ENCODE peak calls at places on chromosomes 5 and 9, in six cellular contexts. R is IMR-90, G is mesenchymal stem cell, P is H9, J is trophoblast cell, N is H1. Y is an unnamed sample.

GRCh38 chr5:87188411-87188810 is 79.3 kb upstream of the RASA1 start:
- DNase-seq in R (no peak), G (no peak), P (no peak), J (no peak), N (no peak), Y (no peak)

GRCh38 chr9:82088591-82088990 is 100.0 kb downstream of the SPATA31D1 start:
- DNase-seq in R (no peak), G (no peak), P (no peak), J (no peak), N (no peak), Y (no peak)

GRCh38 chr9:94799578-94800264 is 73.2 kb downstream of the AOPEP start:
- DNase-seq in R (peak; percentile 75), G (peak; percentile 73), P (no peak), J (no peak), N (no peak), Y (no peak)

GRCh38 chr9:34929506-34930102 is 28.5 kb upstream of the PHF24 start:
- DNase-seq in R (peak; percentile 5), G (peak; percentile 8), P (peak; percentile 68), J (no peak), N (peak; percentile 66), Y (peak; percentile 23)

GRCh38 chr9:132004323-132004722 is 75.3 kb downstream of the MED27 start:
- DNase-seq in R (no peak), G (no peak), P (no peak), J (no peak), N (no peak), Y (no peak)

GRCh38 chr5:9545301-9545958 is 445 bp downstream of the SEMA5A start:
- DNase-seq in R (no peak), G (peak; percentile 17), P (peak; percentile 59), J (no peak), N (no peak), Y (peak; percentile 36)

GRCh38 chr5:73534001-73534547 is 31.4 kb downstream of the ANKRA2 start:
- DNase-seq in R (peak; percentile 76), G (peak; percentile 50), P (no peak), J (no peak), N (no peak), Y (no peak)

GRCh38 chr5:125559296-125559695 is 812.9 kb upstream of the ZNF608 start:
- DNase-seq in R (peak; percentile 99), G (peak; percentile 96), P (no peak), J (peak; percentile 71), N (no peak), Y (no peak)

GRCh38 chr5:179504191-179504590 is 46.2 kb upstream of the RUFY1 start:
- DNase-seq in R (no peak), G (no peak), P (no peak), J (no peak), N (no peak), Y (no peak)

GRCh38 chr5:147303251-147303650 is 68.4 kb downstream of the STK32A start:
- DNase-seq in R (peak; percentile 16), G (no peak), P (no peak), J (no peak), N (no peak), Y (no peak)

GRCh38 chr5:160507181-160507811 is 85.6 kb downstream of the PTTG1 start:
- DNase-seq in R (peak; percentile 65), G (no peak), P (no peak), J (peak; percentile 48), N (no peak), Y (no peak)

GRCh38 chr9:134913713-134914500 is 3.8 kb downstream of the FCN1 start:
- DNase-seq in R (no peak), G (no peak), P (no peak), J (no peak), N (no peak), Y (no peak)

GRCh38 chr9:18422296-18423036 is 51.5 kb upstream of the ADAMTSL1 start:
- DNase-seq in R (no peak), G (no peak), P (no peak), J (no peak), N (no peak), Y (no peak)

GRCh38 chr9:126057869-126058467 is 268.7 kb upstream of the MVB12B start:
- DNase-seq in R (no peak), G (no peak), P (no peak), J (no peak), N (no peak), Y (no peak)

GRCh38 chr9:3936520-3937235 is 363.2 kb downstream of the GLIS3 start:
- DNase-seq in R (peak; percentile 24), G (no peak), P (no peak), J (no peak), N (no peak), Y (no peak)

GRCh38 chr5:40584054-40584453 is 95.7 kb upstream of the PTGER4 start:
- DNase-seq in R (no peak), G (no peak), P (no peak), J (no peak), N (no peak), Y (no peak)

GRCh38 chr5:83724915-83725314 is 4.3 kb upstream of the HAPLN1 start:
- DNase-seq in R (no peak), G (no peak), P (no peak), J (no peak), N (no peak), Y (peak; percentile 5)

GRCh38 chr5:140261403-140262171 is 41.3 kb downstream of the PFDN1 start:
- DNase-seq in R (peak; percentile 92), G (peak; percentile 93), P (no peak), J (peak; percentile 33), N (no peak), Y (no peak)

GRCh38 chr5:102603670-102604069 is 104.9 kb upstream of the SLCO6A1 start:
- DNase-seq in R (no peak), G (no peak), P (no peak), J (no peak), N (no peak), Y (no peak)

GRCh38 chr9:111937781-111938426 is 41.3 kb downstream of the UGCG start:
- DNase-seq in R (peak; percentile 83), G (peak; percentile 45), P (no peak), J (no peak), N (no peak), Y (no peak)

GRCh38 chr9:137189297-137190295 is 1.1 kb downstream of the SSNA1 start:
- DNase-seq in R (no peak), G (no peak), P (no peak), J (no peak), N (no peak), Y (no peak)

GRCh38 chr9:137188086-137188489 is 272 bp downstream of the ANAPC2 start:
- DNase-seq in R (no peak), G (no peak), P (no peak), J (no peak), N (no peak), Y (no peak)

GRCh38 chr9:137190315-137190853 is 1.9 kb downstream of the SSNA1 start:
- DNase-seq in R (no peak), G (no peak), P (no peak), J (no peak), N (no peak), Y (no peak)

GRCh38 chr9:137187386-137187785 is 974 bp downstream of the ANAPC2 start:
- DNase-seq in R (no peak), G (no peak), P (no peak), J (no peak), N (no peak), Y (no peak)

GRCh38 chr9:137188490-137189296 is at the start of the genes ANAPC2 and SSNA1:
- DNase-seq in R (peak; percentile 92), G (peak; percentile 93), P (peak; percentile 91), J (peak; percentile 88), N (peak; percentile 98), Y (peak; percentile 93)
- H2AFZ ChIP-seq in R (peak within 1 kb of the TSS; percentile 99), G (peak within 1 kb of the TSS; percentile 76), P (no peak within 1 kb of the TSS), J (peak within 1 kb of the TSS; percentile 77), N (no peak within 1 kb of the TSS), Y (peak within 1 kb of the TSS; percentile 95)

GRCh38 chr9:98276907-98277469 is 21.5 kb upstream of the TBC1D2 start:
- DNase-seq in R (no peak), G (no peak), P (no peak), J (no peak), N (no peak), Y (no peak)

GRCh38 chr9:98275159-98275558 is 19.7 kb upstream of the TBC1D2 start:
- DNase-seq in R (no peak), G (no peak), P (no peak), J (no peak), N (no peak), Y (no peak)

GRCh38 chr9:98272083-98272482 is 16.6 kb upstream of the TBC1D2 start:
- DNase-seq in R (no peak), G (no peak), P (no peak), J (no peak), N (no peak), Y (no peak)

GRCh38 chr9:98271479-98271878 is 16.0 kb upstream of the TBC1D2 start:
- DNase-seq in R (no peak), G (no peak), P (peak; percentile 30), J (no peak), N (no peak), Y (no peak)
- H2BK120ac ChIP-seq in R (peak overlapping the region; percentile 56), G (no peak overlapping the region), P (no peak overlapping the region), J (no peak overlapping the region), N (no peak overlapping the region), Y (no peak overlapping the region)

GRCh38 chr9:109862452-109862851 is 82.5 kb downstream of the PALM2AKAP2 start:
- DNase-seq in R (no peak), G (no peak), P (no peak), J (no peak), N (no peak), Y (no peak)
- H3K27ac ChIP-seq in R (no peak overlapping the region), G (no peak overlapping the region), P (no peak overlapping the region), J (no peak overlapping the region), N (no peak overlapping the region), Y (no peak overlapping the region)

DNA sequence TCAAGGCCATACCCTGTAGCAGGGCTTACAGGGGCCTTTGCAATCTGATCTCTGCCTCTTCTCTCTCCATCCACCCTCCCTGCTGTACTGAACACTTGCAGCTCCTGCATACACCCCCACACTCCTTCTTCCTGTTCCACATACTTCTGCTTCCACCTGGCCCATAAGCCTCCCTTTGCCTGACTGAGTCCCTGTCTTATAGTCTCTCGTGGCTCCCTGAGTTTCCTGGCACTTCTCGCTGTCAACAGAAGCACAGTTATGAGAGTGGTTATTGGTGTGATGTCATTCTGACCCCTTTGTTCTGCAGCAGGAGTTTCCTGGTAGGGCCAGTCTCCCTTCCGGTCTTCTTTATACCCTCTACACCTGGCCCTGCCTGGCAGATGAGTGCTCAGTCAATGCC is 20.3 kb upstream of the CSF1R start:
- DNase-seq in R (no peak), G (no peak), P (no peak), J (no peak), N (no peak), Y (no peak)
- H2AFZ ChIP-seq in R (peak overlapping the region; percentile 17), G (no peak overlapping the region), P (no peak overlapping the region), J (no peak overlapping the region), N (no peak overlapping the region), Y (peak overlapping the region; percentile 92)

GRCh38 chr9:130256644-130257043 is 8.9 kb upstream of the HMCN2 start:
- DNase-seq in R (no peak), G (no peak), P (no peak), J (no peak), N (no peak), Y (no peak)
- H2BK120ac ChIP-seq in R (no peak overlapping the region), G (no peak overlapping the region), P (no peak overlapping the region), J (no peak overlapping the region), N (no peak overlapping the region), Y (no peak overlapping the region)

DNA sequence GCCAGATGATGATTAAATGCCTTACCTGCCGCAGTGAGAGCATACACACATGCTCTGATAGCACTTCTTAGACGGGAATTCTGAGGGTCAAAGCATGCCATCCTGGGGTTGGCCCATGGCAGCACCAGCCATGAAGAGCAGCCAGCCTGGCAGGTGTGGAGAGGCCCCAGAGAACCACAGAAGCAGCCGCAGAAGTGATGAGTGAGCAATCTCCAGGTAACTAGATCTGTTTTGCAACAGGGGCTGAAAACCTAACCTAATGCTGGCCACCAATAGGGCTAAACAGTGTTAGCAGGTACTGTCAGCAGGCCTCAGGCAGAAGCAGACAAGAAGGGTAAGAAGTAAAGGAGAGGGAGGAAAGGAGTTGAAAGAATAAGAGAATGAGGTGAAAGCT is 33.5 kb upstream of the HOMER1 start:
- DNase-seq in R (no peak), G (peak; percentile 6), P (no peak), J (peak; percentile 31), N (no peak), Y (no peak)
- H3K27ac ChIP-seq in R (no peak overlapping the region), G (no peak overlapping the region), P (no peak overlapping the region), J (peak overlapping the region; percentile 70), N (no peak overlapping the region), Y (no peak overlapping the region)

Y was measured in neuronal stem cell.